ENCODE peak calls at places on chromosomes 13 and 19, in eight cellular contexts. X, I, G, V, E, O, S and Q are unnamed samples.

GRCh38 chr19:38650911-38651584 is 3.6 kb downstream of the ACTN4 start:
- DNase-seq in X (no peak), G (peak; percentile 60), V (peak; percentile 92), O (no peak), I (peak; percentile 100), S (peak; percentile 71), E (no peak), Q (no peak)

GRCh38 chr13:71759506-71760225 is 107.3 kb downstream of the DACH1 start:
- DNase-seq in O (no peak), X (no peak), V (no peak), E (peak; percentile 100), G (no peak), S (no peak), I (no peak), Q (no peak)

GRCh38 chr19:7196721-7197168 is 97.5 kb downstream of the INSR start:
- DNase-seq in O (no peak), E (no peak), V (no peak), I (no peak), S (no peak), G (no peak), X (no peak), Q (no peak)

GRCh38 chr19:20470345-20471119 is 95.0 kb downstream of the ZNF737 start:
- DNase-seq in I (no peak), X (no peak), E (no peak), G (no peak), S (no peak), O (no peak), V (no peak), Q (no peak)

GRCh38 chr19:29091127-29091526 is 121.8 kb downstream of the UQCRFS1 start:
- DNase-seq in I (no peak), O (no peak), E (no peak), V (no peak), G (no peak), S (no peak), X (no peak), Q (no peak)

GRCh38 chr13:97491452-97491851 is 57.5 kb downstream of the RAP2A start:
- DNase-seq in S (no peak), O (no peak), I (no peak), V (no peak), X (no peak), E (no peak), G (no peak), Q (no peak)

GRCh38 chr13:31172535-31172934 is 10.8 kb upstream of the HSPH1 start:
- DNase-seq in I (peak; percentile 64), E (peak; percentile 17), X (no peak), G (peak; percentile 84), S (peak; percentile 96), V (peak; percentile 75), O (peak; percentile 31), Q (peak; percentile 54)

GRCh38 chr19:1248454-1249297 is at the start of gene MIDN:
- DNase-seq in G (peak; percentile 86), O (no peak), V (peak; percentile 99), X (peak; percentile 91), S (peak; percentile 78), E (peak; percentile 80), I (no peak), Q (peak; percentile 86)

GRCh38 chr19:35318679-35319448 is 10.1 kb upstream of the CD22 start:
- DNase-seq in V (peak; percentile 96), S (peak; percentile 93), G (peak; percentile 71), X (peak; percentile 79), E (no peak), I (peak; percentile 98), O (peak; percentile 93), Q (no peak)

GRCh38 chr13:49627831-49628652 is at the start of gene ARL11:
- DNase-seq in S (no peak), X (peak; percentile 82), E (peak; percentile 21), O (no peak), I (no peak), G (no peak), V (no peak), Q (peak; percentile 50)

GRCh38 chr13:97512732-97513131 is 78.8 kb downstream of the RAP2A start:
- DNase-seq in E (no peak), G (no peak), I (no peak), X (no peak), S (no peak), V (no peak), O (no peak), Q (no peak)

GRCh38 chr19:3075605-3076431 is 13.5 kb upstream of the TLE5 start:
- DNase-seq in S (peak; percentile 57), X (no peak), O (no peak), E (no peak), G (no peak), V (peak; percentile 97), I (no peak), Q (peak; percentile 61)

DNA sequence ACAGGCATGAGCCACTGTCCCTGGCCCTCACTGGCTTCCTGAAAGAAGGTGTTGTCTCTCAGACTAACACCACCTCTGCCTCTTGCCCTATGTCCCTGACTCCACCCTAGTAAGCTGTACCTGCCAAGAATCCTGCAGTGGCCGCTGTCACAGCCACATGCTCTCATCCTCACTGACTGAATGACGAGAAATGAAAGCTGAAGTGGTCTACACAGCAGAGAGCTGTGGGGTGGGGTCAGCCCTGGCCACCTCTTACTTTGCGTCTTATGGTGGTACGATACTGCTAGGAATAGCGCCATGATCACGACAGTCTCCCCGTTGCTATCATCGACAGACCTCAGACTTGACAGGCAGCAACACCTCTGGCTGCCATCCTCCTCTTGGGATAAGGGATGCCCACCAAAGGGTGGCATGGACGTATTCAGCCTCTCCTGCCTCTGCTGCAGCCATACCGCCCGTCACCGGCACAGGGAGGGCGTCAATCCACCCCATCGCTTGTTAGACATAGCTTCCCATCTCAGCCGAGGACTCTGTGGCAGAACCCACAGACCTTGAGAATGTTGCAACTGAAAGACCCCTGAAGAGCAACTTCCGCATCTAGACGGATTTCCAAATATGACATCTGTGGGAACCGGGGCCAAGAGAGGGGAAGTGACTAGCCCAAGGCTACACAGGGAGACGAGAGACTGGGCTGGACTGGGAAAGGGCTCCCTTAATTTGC is 809 bp downstream of the MYO1F start:
- DNase-seq in X (no peak), E (no peak), I (no peak), S (peak; percentile 21), G (no peak), O (no peak), V (peak; percentile 73), Q (no peak)
- H3K4me1 ChIP-seq in X (no peaks in the 10 kb centered on the region), E (no peaks in the 10 kb centered on the region), I (no peaks in the 10 kb centered on the region), S (peaks cover 5% of the 10 kb centered on the region), G (peaks cover 5% of the 10 kb centered on the region), O (peaks cover 19% of the 10 kb centered on the region), V (peaks cover 3% of the 10 kb centered on the region), Q (no peaks in the 10 kb centered on the region)

GRCh38 chr13:110304256-110304655 is 2.7 kb downstream of the COL4A1 start:
- DNase-seq in E (no peak), G (peak; percentile 70), I (no peak), V (peak; percentile 88), X (no peak), O (no peak), S (no peak), Q (no peak)

GRCh38 chr13:110303644-110304043 is 3.3 kb downstream of the COL4A1 start:
- DNase-seq in V (no peak), G (no peak), O (no peak), X (no peak), S (no peak), E (no peak), I (no peak), Q (no peak)

GRCh38 chr13:110301606-110302131 is 5.3 kb downstream of the COL4A1 start:
- DNase-seq in E (no peak), V (peak; percentile 90), I (no peak), G (peak; percentile 90), S (no peak), O (no peak), X (peak; percentile 53), Q (no peak)

GRCh38 chr13:110302154-110302553 is 4.8 kb downstream of the COL4A1 start:
- DNase-seq in O (no peak), X (no peak), S (no peak), V (no peak), G (no peak), E (no peak), I (no peak), Q (no peak)

GRCh38 chr13:110302986-110303385 is 4.0 kb downstream of the COL4A1 start:
- DNase-seq in G (no peak), V (no peak), O (no peak), X (no peak), I (no peak), S (no peak), E (no peak), Q (no peak)
- H3K4me3 ChIP-seq in G (no peak overlapping the region), V (no peak overlapping the region), O (no peak overlapping the region), X (no peak overlapping the region), I (no peak overlapping the region), S (no peak overlapping the region), E (no peak overlapping the region), Q (no peak overlapping the region)

GRCh38 chr19:37484406-37485115 is 15.4 kb downstream of the ZNF570 start:
- DNase-seq in V (no peak), X (no peak), G (no peak), I (no peak), O (no peak), S (no peak), E (no peak), Q (no peak)
- H3K9me3 ChIP-seq in V (peaks cover 41% of the 10 kb centered on the region), X (peaks cover 26% of the 10 kb centered on the region), G (peaks cover 56% of the 10 kb centered on the region), I (peaks cover 74% of the 10 kb centered on the region), O (peaks cover 8% of the 10 kb centered on the region), S (peaks cover 17% of the 10 kb centered on the region), E (peaks cover 16% of the 10 kb centered on the region), Q (peaks cover 33% of the 10 kb centered on the region)

GRCh38 chr13:40402931-40403412 is 263.5 kb downstream of the FOXO1 start:
- DNase-seq in O (no peak), G (peak; percentile 49), X (no peak), V (no peak), E (no peak), S (peak; percentile 59), I (no peak), Q (peak; percentile 47)

GRCh38 chr13:40403509-40404241 is 262.8 kb downstream of the FOXO1 start:
- DNase-seq in G (no peak), O (no peak), S (no peak), V (no peak), I (no peak), X (no peak), E (no peak), Q (no peak)

GRCh38 chr13:40399756-40400155 is 266.7 kb downstream of the FOXO1 start:
- DNase-seq in V (no peak), S (peak; percentile 10), E (no peak), G (no peak), O (no peak), I (no peak), X (no peak), Q (no peak)

GRCh38 chr13:40404407-40404806 is 262.0 kb downstream of the FOXO1 start:
- DNase-seq in X (no peak), I (no peak), V (no peak), O (no peak), E (no peak), S (no peak), G (no peak), Q (no peak)

DNA sequence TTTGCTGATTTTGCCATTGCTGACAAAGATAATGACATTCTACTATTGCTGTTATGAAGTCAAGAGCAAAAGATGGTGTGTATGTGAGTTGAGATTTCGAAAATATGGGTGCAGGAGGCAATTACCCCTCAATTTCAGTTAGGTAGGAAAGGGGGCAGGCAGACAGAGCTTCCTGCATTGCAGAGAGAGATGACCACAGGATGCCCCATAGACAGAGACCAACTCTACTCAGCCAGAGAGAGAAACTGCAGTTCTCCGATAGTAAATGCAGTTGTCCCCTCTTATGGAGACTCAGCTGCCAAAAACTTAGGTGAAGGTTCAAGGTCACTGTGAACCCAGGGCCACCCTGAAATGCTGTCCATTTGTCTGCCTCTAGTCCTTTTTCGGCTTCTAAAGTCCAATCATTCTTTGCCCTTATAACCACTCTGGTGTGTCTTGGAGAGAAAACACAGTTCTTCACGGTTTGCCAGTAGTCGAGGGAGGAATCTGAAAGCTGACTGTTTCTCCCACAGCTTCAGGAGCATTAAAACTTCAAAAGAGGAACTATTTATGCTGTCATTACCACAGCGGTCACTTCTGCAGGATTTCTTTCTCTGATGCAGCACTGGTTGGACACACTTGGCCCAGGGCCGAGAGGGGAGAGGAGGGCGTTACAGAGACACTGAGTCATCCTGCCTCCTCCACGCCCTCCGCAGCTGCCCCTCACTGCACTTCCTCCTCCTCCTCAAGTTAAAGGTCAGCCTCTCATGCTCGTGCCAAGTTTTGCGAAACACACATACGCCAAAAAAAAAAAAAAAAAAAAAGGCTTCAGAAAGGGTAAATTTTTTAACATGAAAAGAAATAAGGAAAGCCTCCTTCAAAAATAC is 264.3 kb downstream of the FOXO1 start:
- DNase-seq in S (peak; percentile 89), X (peak; percentile 99), I (no peak), V (peak; percentile 85), O (peak; percentile 64), E (no peak), G (peak; percentile 92), Q (peak; percentile 76)
- H3K4me1 ChIP-seq in S (peaks cover 41% of the 10 kb centered on the region), X (no peaks in the 10 kb centered on the region), I (no peaks in the 10 kb centered on the region), V (peaks cover 34% of the 10 kb centered on the region), O (peaks cover 29% of the 10 kb centered on the region), E (peaks cover 2% of the 10 kb centered on the region), G (peaks cover 15% of the 10 kb centered on the region), Q (peaks cover 33% of the 10 kb centered on the region)